ENCODE peak calls at places on chromosomes 7 and 10, in seven cellular contexts. R is body of pancreas, Q is transverse colon, F is HCT116, V is spleen, J is IMR-90, E is heart left ventricle. O is an unnamed sample.

GRCh38 chr10:22325272-22325947 is 4.5 kb downstream of the BMI1 start:
- DNase-seq in R (peak; percentile 70), Q (peak; percentile 79), F (no peak), V (peak; percentile 93), J (peak; percentile 58), E (peak; percentile 85), O (peak; percentile 79)

GRCh38 chr10:127990846-127991542 is 84.1 kb downstream of the PTPRE start:
- DNase-seq in R (no peak), Q (no peak), F (peak; percentile 65), V (no peak), J (peak; percentile 76), E (no peak), O (no peak)

GRCh38 chr10:69892436-69893215 is 90.9 kb downstream of the COL13A1 start:
- DNase-seq in R (no peak), Q (no peak), F (no peak), V (no peak), J (no peak), E (no peak), O (no peak)

GRCh38 chr7:80622531-80622930 is 15.9 kb upstream of the CD36 start:
- DNase-seq in R (no peak), Q (no peak), F (no peak), V (no peak), J (peak; percentile 85), E (no peak), O (no peak)

GRCh38 chr7:111540199-111540815 is 22.0 kb downstream of the IMMP2L start:
- DNase-seq in R (peak; percentile 15), Q (no peak), F (no peak), V (no peak), J (no peak), E (no peak), O (no peak)

GRCh38 chr7:100220833-100221718 is 1.3 kb downstream of the PVRIG start:
- DNase-seq in R (no peak), Q (peak; percentile 68), F (no peak), V (peak; percentile 93), J (no peak), E (no peak), O (no peak)

GRCh38 chr10:70804424-70804814 is 11.3 kb upstream of the SGPL1 start:
- DNase-seq in R (no peak), Q (no peak), F (no peak), V (no peak), J (no peak), E (no peak), O (no peak)

GRCh38 chr10:79507436-79508167 is 4.7 kb upstream of the EIF5AL1 start:
- DNase-seq in R (no peak), Q (no peak), F (no peak), V (no peak), J (no peak), E (no peak), O (no peak)

GRCh38 chr10:7872041-7872442 is 53.7 kb downstream of the TAF3 start:
- DNase-seq in R (no peak), Q (no peak), F (peak; percentile 0), V (no peak), J (peak; percentile 11), E (no peak), O (no peak)

GRCh38 chr7:158164101-158165095 is 423.2 kb downstream of the PTPRN2 start:
- DNase-seq in R (no peak), Q (no peak), F (no peak), V (no peak), J (no peak), E (no peak), O (no peak)

GRCh38 chr7:107663196-107663595 is 2.6 kb downstream of the SLC26A4 start:
- DNase-seq in R (no peak), Q (no peak), F (no peak), V (no peak), J (no peak), E (no peak), O (no peak)

GRCh38 chr10:34580643-34581042 is 234.5 kb downstream of the PARD3 start:
- DNase-seq in R (no peak), Q (no peak), F (no peak), V (no peak), J (peak; percentile 63), E (no peak), O (no peak)

GRCh38 chr10:14528450-14528849 is 197.7 kb upstream of the FRMD4A start:
- DNase-seq in R (no peak), Q (no peak), F (no peak), V (no peak), J (no peak), E (no peak), O (no peak)

GRCh38 chr10:22959950-22960349 is 32.1 kb downstream of the ARMC3 start:
- DNase-seq in R (no peak), Q (no peak), F (no peak), V (no peak), J (no peak), E (no peak), O (no peak)

GRCh38 chr7:112649560-112649959 is 140.6 kb downstream of the TMEM168 start:
- DNase-seq in R (no peak), Q (no peak), F (no peak), V (no peak), J (no peak), E (no peak), O (no peak)

GRCh38 chr10:95873139-95873538 is 34.6 kb upstream of the CC2D2B start:
- DNase-seq in R (no peak), Q (no peak), F (no peak), V (no peak), J (no peak), E (no peak), O (no peak)
- TF ChIP-seq POLR2A in R (no peak), Q (no peak), F (no peak), V (no peak), J (no peak), E (no peak), O (no peak)

DNA sequence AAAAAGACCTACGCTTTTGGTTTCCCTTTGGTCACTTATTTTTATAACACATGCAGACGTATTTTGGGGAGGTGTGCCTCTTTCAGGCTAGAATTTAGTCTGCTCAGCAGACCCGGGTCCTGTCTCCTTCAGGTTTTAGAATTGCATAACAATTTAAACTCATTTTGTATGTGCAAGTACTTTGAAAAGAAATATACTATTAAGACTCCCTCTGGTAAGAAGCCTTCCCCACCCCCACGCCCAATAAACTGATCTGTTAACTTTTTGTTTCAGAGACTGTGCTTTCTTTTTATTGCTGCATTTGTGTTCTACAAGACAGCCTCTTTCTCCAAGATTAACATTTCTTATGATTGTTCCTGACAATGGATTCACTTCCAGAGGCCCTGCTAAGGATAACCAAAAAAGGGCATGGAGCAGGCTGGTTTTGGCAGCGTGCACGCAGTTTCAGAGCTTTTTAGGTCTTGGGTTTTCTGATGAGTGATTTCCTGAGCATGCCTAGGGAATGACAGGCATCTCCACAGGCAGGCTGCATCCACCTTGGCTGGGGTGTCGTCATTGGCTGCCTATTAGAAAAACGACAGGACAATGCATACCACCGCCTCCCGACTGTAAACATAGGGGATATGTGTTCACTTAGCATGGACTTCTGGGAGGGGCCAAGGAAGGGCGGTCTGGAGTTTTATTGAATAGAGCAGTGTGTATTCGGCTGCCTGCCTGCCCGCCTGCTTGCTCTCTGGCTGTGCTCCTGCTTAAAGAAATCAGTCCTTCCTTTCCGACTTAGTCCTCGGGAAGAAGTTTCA is at the start of gene CALD1:
- DNase-seq in R (peak; percentile 21), Q (peak; percentile 67), F (peak; percentile 26), V (no peak), J (peak; percentile 99), E (peak; percentile 81), O (peak; percentile 93)
- TF ChIP-seq POLR2A in R (peak; percentile 52), Q (peak; percentile 76), F (no peak), V (no peak), J (peak; percentile 98), E (peak; percentile 82), O (peak; percentile 84)

DNA sequence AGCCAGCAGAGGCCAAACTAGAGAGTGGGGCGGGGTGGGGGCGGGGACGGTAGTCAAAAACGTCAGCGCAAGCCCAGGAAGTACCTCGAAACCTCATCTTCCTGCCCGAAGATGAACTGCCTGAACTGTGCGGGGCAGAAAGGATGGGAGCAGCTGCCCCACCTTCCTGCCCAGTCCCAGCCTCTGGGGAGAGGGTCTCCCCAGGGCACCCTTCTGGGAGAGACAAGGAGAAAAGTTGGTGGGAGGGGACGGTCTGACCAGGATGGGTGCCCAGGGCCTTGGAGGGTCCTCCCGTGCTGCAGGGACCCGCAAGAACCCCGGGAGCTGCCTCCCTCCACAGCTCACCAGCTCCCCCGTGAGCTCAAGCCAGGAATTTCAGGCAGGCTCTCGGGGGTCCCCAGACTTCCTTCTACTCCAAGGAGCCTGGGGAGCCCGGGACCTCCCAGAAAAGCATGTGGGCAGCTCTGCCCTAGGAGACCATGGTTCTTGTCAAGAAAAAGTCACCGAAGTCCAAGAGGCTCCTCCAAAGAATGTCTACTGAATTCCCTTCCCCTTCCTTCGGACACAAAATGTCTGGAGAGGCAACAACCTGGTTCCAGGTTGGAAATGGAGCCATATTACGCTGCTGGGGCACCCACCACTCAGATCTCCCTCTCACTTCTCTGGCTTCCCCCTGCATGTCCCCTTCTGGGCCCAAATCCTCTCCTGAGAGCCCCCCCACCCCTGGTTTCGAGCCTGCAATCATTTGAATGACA is 52.8 kb downstream of the RGS10 start:
- DNase-seq in R (peak; percentile 16), Q (peak; percentile 43), F (peak; percentile 32), V (peak; percentile 88), J (no peak), E (peak; percentile 31), O (peak; percentile 51)
- TF ChIP-seq POLR2A in R (no peak), Q (no peak), F (no peak), V (no peak), J (no peak), E (no peak), O (no peak)

GRCh38 chr10:95243318-95243617 is 47.5 kb downstream of the PDLIM1 start:
- DNase-seq in R (no peak), Q (no peak), F (no peak), V (peak; percentile 10), J (no peak), E (no peak), O (no peak)

GRCh38 chr10:95244152-95244551 is 46.7 kb downstream of the PDLIM1 start:
- DNase-seq in R (no peak), Q (no peak), F (no peak), V (no peak), J (no peak), E (no peak), O (no peak)

GRCh38 chr10:95240811-95241210 is 46.8 kb downstream of the ACSM6 start:
- DNase-seq in R (no peak), Q (no peak), F (no peak), V (peak; percentile 61), J (no peak), E (no peak), O (no peak)

GRCh38 chr10:95242581-95243317 is 48.1 kb downstream of the PDLIM1 start:
- DNase-seq in R (peak; percentile 69), Q (no peak), F (no peak), V (peak; percentile 18), J (peak; percentile 63), E (no peak), O (no peak)

DNA sequence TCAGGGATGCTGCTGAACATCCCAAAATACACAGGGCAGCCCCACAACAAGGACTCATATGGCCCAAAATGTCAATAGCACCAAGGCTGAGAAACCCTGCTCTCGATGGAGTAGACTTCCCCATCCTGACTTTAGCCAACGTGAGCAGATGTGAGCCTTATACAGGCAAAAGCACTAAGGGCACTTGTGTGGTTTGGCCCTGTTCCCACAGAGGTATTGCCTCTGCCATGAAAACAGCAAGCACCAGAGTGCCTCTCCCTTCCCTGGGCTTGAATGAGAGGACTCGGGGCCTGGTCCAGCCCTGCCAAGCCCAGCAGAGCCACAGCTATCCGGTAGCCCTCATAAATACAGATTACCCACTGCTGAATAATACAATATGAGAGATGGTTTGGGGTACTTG is 47.5 kb downstream of the ACSM6 start:
- DNase-seq in R (no peak), Q (no peak), F (no peak), V (no peak), J (no peak), E (no peak), O (no peak)
- TF ChIP-seq POLR2A in R (no peak), Q (no peak), F (no peak), V (no peak), J (no peak), E (no peak), O (no peak)

GRCh38 chr10:110872145-110872983 is 636 bp downstream of the PDCD4 start:
- DNase-seq in R (peak; percentile 77), Q (peak; percentile 75), F (no peak), V (peak; percentile 97), J (peak; percentile 81), E (peak; percentile 76), O (peak; percentile 71)
- TF ChIP-seq POLR2A in R (peak; percentile 44), Q (no peak), F (no peak), V (no peak), J (peak; percentile 68), E (no peak), O (no peak)

O was measured in uterus.